ENCODE peak calls at places on chromosomes 1 and 21, in six cellular contexts. U is thoracic aorta; O is stimulated activated CD8-positive, alpha-beta memory T cell treated with anti-CD3 and anti-CD28 coated beads, Interleukin-4, amount 100 ng/mL, for 1 hour; D is hypothalamus; V is HAP-1; R is lower lobe of right lung. C is an unnamed sample.

GRCh38 chr1:236575523-236575922 is 28.8 kb downstream of the HEATR1 start:
- DNase-seq in U (no peak), V (no peak), O (no peak), D (no peak), R (no peak), C (no peak)

GRCh38 chr1:110879758-110880606 is 7.0 kb downstream of the CD53 start:
- DNase-seq in U (no peak), D (no peak), O (peak), V (no peak), R (no peak), C (no peak)

GRCh38 chr1:91148641-91149069 is 126.8 kb upstream of the ZNF644 start:
- DNase-seq in U (no peak), D (no peak), R (no peak), O (no peak), V (no peak), C (no peak)

GRCh38 chr21:44752701-44753235 is 41.4 kb upstream of the TSPEAR start:
- DNase-seq in V (no peak), O (no peak), R (no peak), U (no peak), D (no peak), C (no peak)

GRCh38 chr1:86380257-86380861 is 15.8 kb downstream of the ODF2L start:
- DNase-seq in D (no peak), R (no peak), U (no peak), O (no peak), V (no peak), C (no peak)

GRCh38 chr1:171251741-171252300 is 3.5 kb downstream of the FMO1 start:
- DNase-seq in R (no peak), O (no peak), V (peak), D (no peak), U (no peak), C (no peak)

GRCh38 chr1:212975607-212975918 is 25.2 kb downstream of the VASH2 start:
- DNase-seq in R (no peak), O (no peak), U (no peak), V (no peak), D (no peak), C (no peak)

GRCh38 chr1:42992043-42992697 is 33.5 kb upstream of the SLC2A1 start:
- DNase-seq in V (no peak), O (no peak), U (no peak), D (no peak), R (no peak), C (no peak)

GRCh38 chr1:109213824-109214693 is at the start of gene SARS1:
- DNase-seq in U (peak), O (peak), V (peak), R (peak), D (peak), C (peak)

GRCh38 chr21:30831194-30831765 is 1.7 kb upstream of the KRTAP7-1 start:
- DNase-seq in R (no peak), O (no peak), V (peak), U (no peak), D (no peak), C (no peak)

GRCh38 chr1:157217486-157217885 is 79.3 kb upstream of the ETV3 start:
- DNase-seq in U (no peak), D (no peak), V (no peak), R (no peak), O (no peak), C (no peak)

GRCh38 chr1:162389021-162389818 is 7.7 kb downstream of the C1orf226 start:
- DNase-seq in R (no peak), D (no peak), U (no peak), V (no peak), O (no peak), C (no peak)

GRCh38 chr1:234643111-234643849 is 33.3 kb upstream of the IRF2BP2 start:
- DNase-seq in D (no peak), R (peak), V (no peak), O (no peak), U (no peak), C (no peak)

GRCh38 chr1:180098242-180098995 is 56.2 kb upstream of the QSOX1 start:
- DNase-seq in V (no peak), U (no peak), O (no peak), D (no peak), R (no peak), C (no peak)